ENCODE peak calls at places on chromosomes 11 and 22, in eight cellular contexts. L, W, O, H, V, Q, I and E are unnamed samples.
A peak's percentile ranks its signal among the peaks of the same experiment; 100 is the strongest.

GRCh38 chr22:42645938-42646568 is 3.1 kb downstream of the CYB5R3 start:
- DNase-seq in L (no peak), W (no peak), O (no peak), H (no peak), V (no peak), Q (no peak), I (no peak), E (no peak)

GRCh38 chr11:6297831-6298230 is 22.5 kb downstream of the CAVIN3 start:
- DNase-seq in L (no peak), W (no peak), O (no peak), H (no peak), V (no peak), Q (no peak), I (peak; percentile 36), E (no peak)

GRCh38 chr22:35496768-35497312 is 43.8 kb upstream of the RASD2 start:
- DNase-seq in L (no peak), W (no peak), O (no peak), H (no peak), V (no peak), Q (no peak), I (no peak), E (no peak)

GRCh38 chr11:62688481-62688880 is 849 bp downstream of the LRRN4CL start:
- DNase-seq in L (no peak), W (no peak), O (no peak), H (no peak), V (no peak), Q (no peak), I (peak; percentile 39), E (no peak)

GRCh38 chr11:76480241-76480640 is 35.4 kb downstream of the EMSY start:
- DNase-seq in L (no peak), W (no peak), O (no peak), H (no peak), V (no peak), Q (no peak), I (no peak), E (no peak)

GRCh38 chr11:45314900-45315299 is 28.8 kb upstream of the SYT13 start:
- DNase-seq in L (no peak), W (no peak), O (no peak), H (no peak), V (no peak), Q (no peak), I (no peak), E (no peak)

GRCh38 chr22:17606472-17606871 is 22.1 kb downstream of the ATP6V1E1 start:
- DNase-seq in L (no peak), W (no peak), O (no peak), H (no peak), V (peak; percentile 4), Q (no peak), I (peak; percentile 58), E (no peak)

GRCh38 chr11:20093775-20094174 is 66.5 kb downstream of the DBX1 start:
- DNase-seq in L (no peak), W (no peak), O (no peak), H (no peak), V (peak; percentile 50), Q (no peak), I (peak; percentile 89), E (no peak)

GRCh38 chr11:31884080-31884479 is 73.0 kb upstream of the PAX6 start:
- DNase-seq in L (no peak), W (no peak), O (no peak), H (no peak), V (no peak), Q (no peak), I (no peak), E (no peak)

GRCh38 chr11:91299980-91300379 is 924.6 kb upstream of the FAT3 start:
- DNase-seq in L (no peak), W (no peak), O (no peak), H (no peak), V (no peak), Q (no peak), I (no peak), E (no peak)

GRCh38 chr11:55503449-55503848 is 50.8 kb upstream of the OR4C15 start:
- DNase-seq in L (no peak), W (no peak), O (no peak), H (no peak), V (no peak), Q (no peak), I (no peak), E (no peak)

GRCh38 chr11:60158666-60159065 is 24.2 kb downstream of the MS4A6A start:
- DNase-seq in L (no peak), W (no peak), O (no peak), H (no peak), V (no peak), Q (no peak), I (no peak), E (no peak)

GRCh38 chr11:76587810-76588454 is 82.6 kb downstream of the LRRC32 start:
- DNase-seq in L (no peak), W (no peak), O (no peak), H (no peak), V (no peak), Q (no peak), I (no peak), E (no peak)

GRCh38 chr11:117807482-117808272 is 10.7 kb upstream of the DSCAML1 start:
- DNase-seq in L (peak; percentile 79), W (peak; percentile 61), O (no peak), H (no peak), V (peak; percentile 23), Q (no peak), I (peak; percentile 78), E (no peak)

GRCh38 chr11:5689551-5689983 is at the start of gene TRIM22:
- DNase-seq in L (peak; percentile 27), W (peak; percentile 58), O (no peak), H (no peak), V (peak; percentile 31), Q (peak; percentile 45), I (peak; percentile 90), E (peak; percentile 34)

GRCh38 chr11:71210861-71211260 is 41.5 kb downstream of the SHANK2 start:
- DNase-seq in L (no peak), W (no peak), O (no peak), H (no peak), V (no peak), Q (no peak), I (no peak), E (no peak)

GRCh38 chr11:131025020-131025419 is 108.7 kb upstream of the SNX19 start:
- DNase-seq in L (no peak), W (no peak), O (no peak), H (no peak), V (peak; percentile 26), Q (no peak), I (peak; percentile 72), E (no peak)

GRCh38 chr11:117934526-117935307 is 5.5 kb upstream of the TMPRSS13 start:
- DNase-seq in L (no peak), W (no peak), O (no peak), H (no peak), V (no peak), Q (no peak), I (no peak), E (no peak)

GRCh38 chr22:45270095-45271020 is 14.4 kb upstream of the UPK3A start:
- DNase-seq in L (no peak), W (no peak), O (no peak), H (no peak), V (no peak), Q (no peak), I (no peak), E (no peak)